ENCODE peak calls at places on chromosomes 4 and X, in six cellular contexts. X, K, I, N, C and O are unnamed samples.

GRCh38 chr4:124727331-124727730 is 14.8 kb upstream of the ANKRD50 start:
- DNase-seq in X (no peak), K (no peak), I (no peak), N (no peak), C (no peak), O (no peak)

GRCh38 chr4:81257021-81257420 is 42.0 kb upstream of the PRKG2 start:
- DNase-seq in X (no peak), K (no peak), I (no peak), N (no peak), C (no peak), O (no peak)

GRCh38 chr4:155529197-155529596 is 137.5 kb upstream of the GUCY1A1 start:
- DNase-seq in X (peak; percentile 44), K (no peak), I (no peak), N (no peak), C (no peak), O (no peak)

GRCh38 chr4:156941940-156942548 is 29.6 kb downstream of the PDGFC start:
- DNase-seq in X (no peak), K (no peak), I (no peak), N (peak; percentile 44), C (no peak), O (no peak)

GRCh38 chrX:113594504-113594903 is 753.9 kb upstream of the AMOT start:
- DNase-seq in X (no peak), K (no peak), I (no peak), N (no peak), C (no peak), O (no peak)

GRCh38 chr4:96164814-96165351 is 325.0 kb downstream of the PDHA2 start:
- DNase-seq in X (no peak), K (no peak), I (no peak), N (no peak), C (no peak), O (no peak)

GRCh38 chr4:102501635-102502382 is 650 bp downstream of the NFKB1 start:
- DNase-seq in X (peak; percentile 88), K (peak; percentile 66), I (peak; percentile 68), N (no peak), C (peak; percentile 49), O (peak; percentile 72)

GRCh38 chr4:70651864-70652506 is 14.3 kb downstream of the JCHAIN start:
- DNase-seq in X (peak; percentile 49), K (no peak), I (no peak), N (peak; percentile 65), C (no peak), O (no peak)

GRCh38 chrX:54397113-54397512 is 39.3 kb upstream of the WNK3 start:
- DNase-seq in X (no peak), K (no peak), I (no peak), N (no peak), C (no peak), O (no peak)

GRCh38 chr4:86653237-86653865 is 59.2 kb downstream of the PTPN13 start:
- DNase-seq in X (peak; percentile 21), K (no peak), I (peak; percentile 21), N (no peak), C (no peak), O (peak; percentile 20)

GRCh38 chr4:76637704-76638361 is 202.8 kb downstream of the SHROOM3 start:
- DNase-seq in X (no peak), K (no peak), I (no peak), N (no peak), C (no peak), O (no peak)

GRCh38 chrX:56761167-56761566 is 32.1 kb downstream of the NBDY start:
- DNase-seq in X (no peak), K (no peak), I (no peak), N (no peak), C (no peak), O (no peak)

GRCh38 chr4:94766856-94767255 is 9.1 kb downstream of the BMPR1B start:
- DNase-seq in X (no peak), K (no peak), I (no peak), N (no peak), C (no peak), O (no peak)

GRCh38 chr4:52555356-52555716 is 103.8 kb downstream of the USP46 start:
- DNase-seq in X (no peak), K (no peak), I (no peak), N (no peak), C (no peak), O (no peak)

GRCh38 chr4:184345573-184345922 is 127.9 kb upstream of the ENPP6 start:
- DNase-seq in X (no peak), K (no peak), I (peak; percentile 30), N (no peak), C (no peak), O (no peak)

GRCh38 chr4:94566420-94566819 is 114.7 kb downstream of the PDLIM5 start:
- DNase-seq in X (no peak), K (no peak), I (no peak), N (no peak), C (no peak), O (no peak)

GRCh38 chr4:174983128-174983750 is 65.1 kb downstream of the ADAM29 start:
- DNase-seq in X (no peak), K (no peak), I (no peak), N (no peak), C (no peak), O (no peak)

GRCh38 chr4:128879971-128880370 is 70.5 kb downstream of the JADE1 start:
- DNase-seq in X (no peak), K (no peak), I (no peak), N (no peak), C (no peak), O (no peak)

GRCh38 chrX:47941423-47941822 is 62.4 kb downstream of the ZNF182 start:
- DNase-seq in X (no peak), K (no peak), I (no peak), N (no peak), C (no peak), O (no peak)

GRCh38 chr4:10577495-10577894 is 107.1 kb downstream of the CLNK start:
- DNase-seq in X (no peak), K (no peak), I (no peak), N (no peak), C (no peak), O (no peak)

GRCh38 chr4:122992111-122992510 is 69.7 kb upstream of the NUDT6 start:
- DNase-seq in X (no peak), K (no peak), I (no peak), N (no peak), C (no peak), O (no peak)

GRCh38 chr4:119697887-119698393 is 69.3 kb upstream of the PDE5A start:
- DNase-seq in X (peak; percentile 13), K (no peak), I (no peak), N (no peak), C (no peak), O (no peak)

GRCh38 chrX:40083120-40083978 is 14.4 kb downstream of the BCOR start:
- DNase-seq in X (no peak), K (no peak), I (no peak), N (peak; percentile 18), C (no peak), O (no peak)

GRCh38 chr4:137343221-137343620 is 189.1 kb downstream of the PCDH18 start:
- DNase-seq in X (no peak), K (no peak), I (no peak), N (no peak), C (no peak), O (no peak)

GRCh38 chr4:25694466-25694865 is 38.8 kb downstream of the SLC34A2 start:
- DNase-seq in X (no peak), K (no peak), I (no peak), N (no peak), C (no peak), O (no peak)